ENCODE peak calls at places on chromosomes 2 and 18, in six cellular contexts. X is HFF-Myc, R is Peyer's patch, E is fibroblast of mammary gland, O is hepatocyte, T is cardiac fibroblast. P is an unnamed sample.

GRCh38 chr2:11498543-11499034 is 32.6 kb upstream of the E2F6 start:
- DNase-seq in X (no peak), R (no peak), E (peak), O (peak), T (no peak), P (no peak)

GRCh38 chr2:203909192-203909945 is 27.2 kb upstream of the ICOS start:
- DNase-seq in X (peak), R (no peak), E (peak), O (peak), T (peak), P (peak)

GRCh38 chr2:205858781-205859478 is 176.6 kb downstream of the NRP2 start:
- DNase-seq in X (no peak), R (peak), E (peak), O (no peak), T (peak), P (no peak)

GRCh38 chr2:185145316-185146121 is 547.2 kb downstream of the ZNF804A start:
- DNase-seq in X (no peak), R (no peak), E (no peak), O (peak), T (no peak), P (no peak)

GRCh38 chr2:54604771-54605350 is 118.6 kb upstream of the EML6 start:
- DNase-seq in X (no peak), R (no peak), E (no peak), O (no peak), T (peak), P (no peak)

GRCh38 chr2:170063456-170063855 is 114.5 kb upstream of the MYO3B start:
- DNase-seq in X (no peak), R (no peak), E (no peak), O (no peak), T (no peak), P (no peak)

GRCh38 chr2:238973038-238973772 is 125.3 kb downstream of the TWIST2 start:
- DNase-seq in X (no peak), R (no peak), E (peak), O (no peak), T (no peak), P (peak)

GRCh38 chr2:240919786-240920782 is 13.9 kb downstream of the CROCC2 start:
- DNase-seq in X (no peak), R (peak), E (no peak), O (peak), T (no peak), P (no peak)

GRCh38 chr2:42124051-42124813 is 44.9 kb upstream of the EML4 start:
- DNase-seq in X (no peak), R (no peak), E (no peak), O (no peak), T (no peak), P (no peak)

GRCh38 chr2:71872466-71873051 is 275.1 kb downstream of the CYP26B1 start:
- DNase-seq in X (no peak), R (no peak), E (no peak), O (no peak), T (no peak), P (no peak)

GRCh38 chr18:48035556-48035860 is 105.0 kb upstream of the SMAD2 start:
- DNase-seq in X (no peak), R (no peak), E (no peak), O (no peak), T (no peak), P (no peak)

GRCh38 chr18:56888978-56889377 is 237.8 kb downstream of the WDR7 start:
- DNase-seq in X (no peak), R (no peak), E (no peak), O (no peak), T (no peak), P (no peak)

GRCh38 chr2:12805032-12805431 is 88.3 kb downstream of the TRIB2 start:
- DNase-seq in X (no peak), R (no peak), E (no peak), O (no peak), T (no peak), P (no peak)

GRCh38 chr2:113178891-113179290 is 5.1 kb downstream of the PSD4 start:
- DNase-seq in X (no peak), R (peak), E (no peak), O (no peak), T (no peak), P (no peak)

GRCh38 chr2:149087751-149088150 is 49.3 kb downstream of the LYPD6B start:
- DNase-seq in X (no peak), R (no peak), E (no peak), O (peak), T (no peak), P (peak)
- TF ChIP-seq CTCF in X (peak), R (no peak), E (peak), O (peak), T (no peak), P (peak)

GRCh38 chr2:48319863-48320262 is 210.1 kb upstream of the STON1 start:
- DNase-seq in X (no peak), R (no peak), E (no peak), O (no peak), T (no peak), P (no peak)

GRCh38 chr2:48320747-48321146 is 209.2 kb upstream of the STON1 start:
- DNase-seq in X (no peak), R (no peak), E (peak), O (no peak), T (peak), P (no peak)

GRCh38 chr2:48318118-48318517 is 211.8 kb upstream of the STON1 start:
- DNase-seq in X (no peak), R (no peak), E (no peak), O (no peak), T (no peak), P (no peak)

GRCh38 chr2:48315847-48316194 is 214.1 kb upstream of the STON1 start:
- DNase-seq in X (no peak), R (no peak), E (peak), O (peak), T (no peak), P (no peak)

DNA sequence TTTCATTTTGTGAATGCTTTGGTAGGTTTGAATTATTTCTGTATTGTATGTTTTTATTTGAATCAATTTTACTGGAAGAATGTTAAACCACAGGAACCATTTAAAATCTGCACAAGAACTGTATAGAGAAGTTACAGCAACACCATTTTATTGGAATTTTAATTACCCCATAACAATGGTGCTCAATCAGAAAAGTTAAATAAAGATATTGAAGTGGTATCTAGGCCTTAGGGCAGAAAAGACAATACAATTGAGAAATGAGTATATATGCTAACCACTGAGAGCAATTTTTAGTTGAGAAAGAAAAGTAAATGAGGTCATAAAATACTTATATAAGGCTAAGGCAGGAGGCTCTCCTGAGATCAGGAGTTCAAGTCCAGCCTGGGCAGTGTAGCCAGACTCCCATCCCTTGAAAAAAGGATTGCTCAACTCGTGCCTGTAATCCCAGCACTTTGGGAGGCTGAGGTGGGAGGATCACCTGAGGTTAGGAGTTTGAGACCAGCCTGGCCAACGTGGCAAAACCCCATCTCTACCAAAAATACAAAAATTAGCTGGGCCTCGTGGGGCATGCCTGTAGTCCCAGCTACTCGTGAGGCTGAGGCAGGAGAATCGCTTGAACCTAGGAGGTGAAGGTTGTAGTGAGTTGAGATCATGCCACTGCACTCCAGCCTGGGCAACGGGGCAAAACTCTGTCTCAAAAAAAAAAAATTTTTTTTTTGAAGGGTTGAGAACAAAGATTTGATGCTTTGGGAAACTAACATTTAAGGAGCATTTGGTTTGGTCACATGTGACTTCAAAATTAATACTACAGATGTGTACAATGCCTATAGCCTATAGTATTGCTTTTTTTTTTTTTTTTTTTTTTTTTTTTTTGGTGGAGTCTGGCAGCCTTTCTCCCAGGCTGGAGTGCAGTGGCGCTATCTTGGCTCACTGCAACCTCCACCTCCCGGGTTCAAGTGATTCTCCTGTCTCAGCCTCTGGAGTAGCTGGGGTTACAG is 212.9 kb upstream of the STON1 start:
- DNase-seq in X (no peak), R (no peak), E (no peak), O (no peak), T (no peak), P (no peak)
- H3K4me3 ChIP-seq in X (peak), R (no peak), E (no peak), O (no peak), T (no peak), P (no peak)

GRCh38 chr2:218277921-218278320 is 7.6 kb downstream of the PNKD start:
- DNase-seq in X (no peak), R (no peak), E (no peak), O (no peak), T (no peak), P (no peak)

GRCh38 chr2:218274586-218274985 is 4.3 kb downstream of the PNKD start:
- DNase-seq in X (no peak), R (no peak), E (no peak), O (no peak), T (no peak), P (no peak)

GRCh38 chr2:218278531-218279360 is 8.4 kb downstream of the PNKD start:
- DNase-seq in X (no peak), R (no peak), E (no peak), O (no peak), T (no peak), P (no peak)

GRCh38 chr2:218275368-218276072 is 5.2 kb downstream of the PNKD start:
- DNase-seq in X (no peak), R (no peak), E (no peak), O (no peak), T (no peak), P (no peak)

GRCh38 chr2:218276986-218277755 is 6.9 kb downstream of the PNKD start:
- DNase-seq in X (no peak), R (no peak), E (no peak), O (no peak), T (no peak), P (no peak)
- TF ChIP-seq CTCF in X (peak), R (no peak), E (peak), O (no peak), T (peak), P (peak)

GRCh38 chr2:1744446-1745170 is at the start of gene PXDN:
- DNase-seq in X (no peak), R (peak), E (peak), O (peak), T (peak), P (peak)

GRCh38 chr2:1744151-1744445 is 217 bp downstream of the PXDN start:
- DNase-seq in X (no peak), R (no peak), E (no peak), O (no peak), T (no peak), P (no peak)

GRCh38 chr2:1742680-1743395 is 1.5 kb downstream of the PXDN start:
- DNase-seq in X (peak), R (peak), E (peak), O (peak), T (peak), P (peak)

GRCh38 chr2:1742300-1742679 is 2.0 kb downstream of the PXDN start:
- DNase-seq in X (no peak), R (peak), E (peak), O (no peak), T (peak), P (peak)

DNA sequence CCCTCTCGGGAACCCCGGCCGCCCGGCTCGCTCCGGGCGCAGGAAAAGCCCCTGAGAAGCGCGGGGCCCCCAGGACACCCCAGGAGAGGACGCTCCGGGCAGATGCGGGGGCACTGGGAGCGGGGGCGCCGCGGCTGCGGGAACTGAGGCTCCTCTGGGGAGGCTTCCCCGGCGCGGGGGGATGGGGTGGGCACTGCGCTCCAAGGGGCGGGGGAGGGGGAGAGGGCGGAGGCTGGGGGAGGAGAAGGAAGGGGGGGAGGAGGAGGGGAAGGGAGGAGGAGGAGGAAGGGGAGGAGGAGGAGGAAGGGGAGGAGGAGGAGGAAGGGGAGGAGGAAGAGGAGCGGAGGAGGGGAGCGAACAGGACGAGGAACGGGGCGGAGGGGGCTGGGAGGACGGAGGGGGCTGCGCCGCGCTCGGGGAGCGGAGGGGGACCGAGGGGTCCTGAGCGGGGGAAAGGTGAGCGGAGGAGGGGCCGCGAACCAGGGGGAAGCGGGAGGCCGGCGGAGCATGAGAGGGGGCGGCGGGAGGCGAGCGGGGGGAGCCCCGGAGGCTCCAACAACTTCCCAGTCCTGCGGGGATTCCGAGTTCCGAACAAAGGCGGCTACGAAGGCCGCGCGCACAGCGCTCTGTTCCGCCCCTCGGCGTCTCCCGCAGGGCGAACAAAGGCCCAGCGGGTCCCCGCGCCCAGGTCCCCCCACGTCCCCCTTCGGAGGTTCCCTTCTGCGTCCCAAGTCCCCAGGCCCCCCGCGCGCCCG is 742 bp downstream of the PXDN start:
- DNase-seq in X (no peak), R (peak), E (peak), O (peak), T (peak), P (peak)
- H3K4me3 ChIP-seq in X (peak), R (peak), E (peak), O (peak), T (peak), P (peak)

GRCh38 chr2:19752500-19752899 is 149.3 kb downstream of the TTC32 start:
- DNase-seq in X (no peak), R (no peak), E (no peak), O (no peak), T (no peak), P (no peak)

GRCh38 chr2:19748073-19748375 is 153.8 kb downstream of the TTC32 start:
- DNase-seq in X (no peak), R (no peak), E (no peak), O (no peak), T (no peak), P (no peak)

GRCh38 chr2:19749507-19749836 is 152.3 kb downstream of the TTC32 start:
- DNase-seq in X (no peak), R (no peak), E (no peak), O (no peak), T (no peak), P (no peak)

GRCh38 chr2:19748711-19749506 is 152.9 kb downstream of the TTC32 start:
- DNase-seq in X (no peak), R (no peak), E (no peak), O (no peak), T (no peak), P (no peak)

DNA sequence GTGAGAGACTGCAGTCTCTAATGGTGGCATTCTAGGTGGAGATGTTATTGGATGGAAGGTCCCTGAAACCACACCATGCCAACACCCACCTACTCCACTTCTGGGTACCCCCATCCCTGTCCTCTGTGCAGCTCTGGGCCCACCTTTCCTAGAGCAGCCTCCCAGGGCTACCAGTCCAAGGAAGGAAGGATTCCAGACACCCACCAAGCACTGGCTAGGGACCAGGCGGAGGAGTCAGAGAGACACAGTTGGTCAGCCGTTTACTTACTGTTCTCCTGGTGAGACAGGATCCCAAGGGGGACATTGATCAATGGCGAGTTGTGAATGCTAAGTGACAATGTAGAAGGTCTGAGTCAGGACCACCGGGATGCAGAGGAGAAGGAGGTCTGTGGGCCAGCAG is 151.6 kb downstream of the TTC32 start:
- DNase-seq in X (no peak), R (no peak), E (no peak), O (no peak), T (no peak), P (no peak)
- TF ChIP-seq CTCF in X (no peak), R (no peak), E (no peak), O (no peak), T (no peak), P (no peak)

P was measured in choroid plexus epithelial cell.